ENCODE peak calls at places on chromosomes 2 and 18, in eight cellular contexts. C, U, S, V, J, N, D and F are unnamed samples.

GRCh38 chr2:101230541-101230993 is 22.1 kb upstream of the CNOT11 start:
- DNase-seq in C (peak), U (no peak), S (no peak), V (no peak), J (peak), N (no peak), D (no peak), F (no peak)

GRCh38 chr2:110768591-110768990 is 36.2 kb downstream of the ACOXL start:
- DNase-seq in C (peak), U (no peak), S (peak), V (peak), J (no peak), N (no peak), D (no peak), F (no peak)

GRCh38 chr2:140353541-140353940 is 1573.4 kb upstream of the NXPH2 start:
- DNase-seq in C (no peak), U (no peak), S (no peak), V (peak), J (peak), N (no peak), D (no peak), F (no peak)

GRCh38 chr2:102773149-102773706 is 11.4 kb downstream of the TMEM182 start:
- DNase-seq in C (no peak), U (no peak), S (no peak), V (no peak), J (no peak), N (no peak), D (no peak), F (no peak)

GRCh38 chr18:52348209-52348608 is 8.2 kb downstream of the DCC start:
- DNase-seq in C (no peak), U (peak), S (peak), V (peak), J (peak), N (no peak), D (peak), F (peak)

GRCh38 chr2:130762910-130763385 is 7.6 kb downstream of the AMER3 start:
- DNase-seq in C (no peak), U (no peak), S (no peak), V (no peak), J (no peak), N (no peak), D (no peak), F (no peak)

GRCh38 chr2:25606892-25607291 is 66.5 kb downstream of the DTNB start:
- DNase-seq in C (peak), U (peak), S (peak), V (peak), J (peak), N (no peak), D (peak), F (peak)

GRCh38 chr2:11578081-11578948 is 44.5 kb downstream of the GREB1 start:
- DNase-seq in C (no peak), U (no peak), S (no peak), V (no peak), J (no peak), N (no peak), D (no peak), F (no peak)

GRCh38 chr18:57748770-57749603 is 54.1 kb downstream of the ATP8B1 start:
- DNase-seq in C (peak), U (no peak), S (no peak), V (peak), J (peak), N (no peak), D (peak), F (peak)

GRCh38 chr2:75602724-75603342 is 42.1 kb upstream of the EVA1A start:
- DNase-seq in C (peak), U (no peak), S (no peak), V (peak), J (peak), N (no peak), D (no peak), F (no peak)

GRCh38 chr2:158575051-158575635 is 118.4 kb downstream of the PKP4 start:
- DNase-seq in C (no peak), U (no peak), S (no peak), V (no peak), J (no peak), N (no peak), D (no peak), F (no peak)

GRCh38 chr2:54076577-54076976 is 38.8 kb upstream of the ACYP2 start:
- DNase-seq in C (no peak), U (no peak), S (no peak), V (no peak), J (no peak), N (no peak), D (no peak), F (no peak)

GRCh38 chr2:12064153-12064552 is 317.7 kb downstream of the LPIN1 start:
- DNase-seq in C (no peak), U (peak), S (no peak), V (no peak), J (no peak), N (no peak), D (no peak), F (no peak)

GRCh38 chr2:60745761-60746160 is 10.3 kb upstream of the PAPOLG start:
- DNase-seq in C (no peak), U (no peak), S (no peak), V (no peak), J (no peak), N (no peak), D (no peak), F (no peak)

GRCh38 chr2:201016859-201017258 is 53.4 kb upstream of the ORC2 start:
- DNase-seq in C (no peak), U (no peak), S (no peak), V (no peak), J (no peak), N (no peak), D (no peak), F (no peak)

GRCh38 chr2:163877316-163877715 is 141.5 kb upstream of the FIGN start:
- DNase-seq in C (no peak), U (peak), S (no peak), V (peak), J (peak), N (no peak), D (no peak), F (no peak)

GRCh38 chr2:100470898-100471514 is 724 bp downstream of the NMS start:
- DNase-seq in C (peak), U (peak), S (peak), V (no peak), J (peak), N (no peak), D (no peak), F (no peak)

GRCh38 chr2:187117483-187117882 is 268.5 kb upstream of the ZSWIM2 start:
- DNase-seq in C (no peak), U (peak), S (peak), V (no peak), J (peak), N (no peak), D (no peak), F (no peak)

GRCh38 chr2:137969418-137969765 is 5.1 kb downstream of the HNMT start:
- DNase-seq in C (no peak), U (no peak), S (no peak), V (peak), J (peak), N (no peak), D (no peak), F (no peak)

GRCh38 chr18:58143391-58143790 is 99.4 kb downstream of the NEDD4L start:
- DNase-seq in C (peak), U (no peak), S (no peak), V (no peak), J (no peak), N (no peak), D (no peak), F (no peak)

GRCh38 chr2:127426501-127427354 is 8.5 kb downstream of the PROC start:
- DNase-seq in C (no peak), U (no peak), S (no peak), V (no peak), J (no peak), N (no peak), D (no peak), F (no peak)

GRCh38 chr2:28906376-28906775 is 11.9 kb downstream of the WDR43 start:
- DNase-seq in C (no peak), U (no peak), S (no peak), V (no peak), J (no peak), N (no peak), D (no peak), F (no peak)
- H3K27ac ChIP-seq in C (no peak), U (no peak), S (no peak), V (no peak), J (no peak), N (no peak), D (no peak), F (no peak)

DNA sequence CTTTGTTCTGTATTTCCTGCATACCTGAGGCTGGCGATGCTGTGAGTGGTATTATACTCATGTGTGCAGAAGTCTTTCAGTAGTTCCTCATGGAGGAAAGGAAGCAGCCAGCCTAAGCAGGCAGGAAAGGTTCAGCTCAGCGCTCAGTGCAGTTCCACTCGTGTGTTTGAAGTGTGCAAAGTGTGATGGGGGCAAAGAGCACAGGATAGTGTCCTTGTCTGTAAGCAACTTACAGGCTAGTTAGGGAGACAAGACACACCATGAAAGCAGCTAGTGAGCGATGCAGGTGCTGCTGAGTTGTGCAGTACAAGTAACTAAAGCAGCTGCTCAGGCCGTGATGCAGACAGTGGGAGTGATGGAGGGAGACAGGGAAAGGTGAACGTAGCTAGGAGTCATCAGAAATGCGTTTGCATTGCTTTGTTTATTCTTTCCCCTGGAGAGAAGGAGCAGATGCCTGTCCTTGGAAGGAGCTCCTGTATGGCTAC is 146.2 kb downstream of the LDLRAD4 start:
- DNase-seq in C (no peak), U (no peak), S (no peak), V (no peak), J (no peak), N (no peak), D (no peak), F (no peak)
- TF ChIP-seq EZH2phosphoT487 in C (no peak), U (no peak), S (no peak), V (no peak), J (no peak), N (no peak), D (no peak), F (no peak)

DNA sequence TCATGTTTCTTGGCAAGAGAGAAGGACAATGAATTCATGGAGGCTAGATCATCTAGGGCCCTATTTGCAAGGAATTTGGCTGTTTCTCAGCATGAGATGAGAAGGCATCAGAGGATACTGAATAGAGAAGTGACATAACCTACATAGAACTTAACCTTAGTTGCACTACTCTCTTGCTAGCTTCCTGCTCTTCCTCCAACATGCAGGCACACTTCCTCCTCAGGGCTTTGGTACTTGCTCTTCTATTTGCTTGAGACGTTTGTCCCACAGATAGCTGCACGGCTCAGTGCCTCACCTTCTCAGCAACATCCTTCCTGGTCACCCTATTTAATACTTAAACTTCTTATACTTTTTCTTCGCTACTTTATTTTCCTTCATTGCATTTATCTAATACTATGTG is 20.0 kb upstream of the LANCL1 start:
- DNase-seq in C (no peak), U (no peak), S (no peak), V (no peak), J (no peak), N (no peak), D (no peak), F (peak)
- H3K4me3 ChIP-seq in C (no peak), U (no peak), S (no peak), V (no peak), J (no peak), N (no peak), D (no peak), F (no peak)

DNA sequence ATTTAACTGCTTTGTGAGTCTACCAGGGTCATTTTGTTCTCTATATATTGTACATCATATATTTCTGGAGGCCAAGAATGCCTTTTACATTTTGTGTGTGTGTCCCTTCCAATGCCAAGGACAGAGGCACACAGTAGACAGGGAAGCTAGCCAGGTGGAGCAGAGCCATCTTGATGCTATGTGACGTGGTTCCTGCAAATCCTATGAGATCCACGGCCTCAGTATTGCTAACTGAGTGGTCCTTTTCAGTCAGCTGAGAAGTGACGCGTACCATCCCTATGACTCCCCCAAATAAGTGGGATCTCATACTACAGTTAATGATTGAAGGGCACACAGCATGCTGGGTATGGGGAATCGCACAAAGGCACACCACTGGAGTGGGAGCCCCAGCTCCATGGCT is 27.3 kb downstream of the CCDC141 start:
- DNase-seq in C (no peak), U (no peak), S (no peak), V (no peak), J (no peak), N (no peak), D (no peak), F (no peak)
- H3K27ac ChIP-seq in C (no peak), U (no peak), S (no peak), V (no peak), J (no peak), N (no peak), D (no peak), F (no peak)

GRCh38 chr2:238126338-238126737 is 12.1 kb upstream of the KLHL30 start:
- DNase-seq in C (no peak), U (no peak), S (no peak), V (no peak), J (no peak), N (no peak), D (no peak), F (no peak)
- TF ChIP-seq EZH2phosphoT487 in C (no peak), U (no peak), S (no peak), V (no peak), J (no peak), N (no peak), D (no peak), F (no peak)

GRCh38 chr2:239601201-239601851 is 200.5 kb upstream of the HDAC4 start:
- DNase-seq in C (no peak), U (no peak), S (peak), V (no peak), J (no peak), N (no peak), D (no peak), F (no peak)

GRCh38 chr2:239600650-239601049 is 199.8 kb upstream of the HDAC4 start:
- DNase-seq in C (no peak), U (no peak), S (no peak), V (no peak), J (no peak), N (no peak), D (no peak), F (no peak)

GRCh38 chr2:239601880-239602279 is 201.1 kb upstream of the HDAC4 start:
- DNase-seq in C (no peak), U (no peak), S (no peak), V (no peak), J (no peak), N (no peak), D (no peak), F (no peak)

GRCh38 chr2:239603411-239604356 is 202.9 kb upstream of the HDAC4 start:
- DNase-seq in C (peak), U (no peak), S (no peak), V (no peak), J (no peak), N (no peak), D (peak), F (no peak)

DNA sequence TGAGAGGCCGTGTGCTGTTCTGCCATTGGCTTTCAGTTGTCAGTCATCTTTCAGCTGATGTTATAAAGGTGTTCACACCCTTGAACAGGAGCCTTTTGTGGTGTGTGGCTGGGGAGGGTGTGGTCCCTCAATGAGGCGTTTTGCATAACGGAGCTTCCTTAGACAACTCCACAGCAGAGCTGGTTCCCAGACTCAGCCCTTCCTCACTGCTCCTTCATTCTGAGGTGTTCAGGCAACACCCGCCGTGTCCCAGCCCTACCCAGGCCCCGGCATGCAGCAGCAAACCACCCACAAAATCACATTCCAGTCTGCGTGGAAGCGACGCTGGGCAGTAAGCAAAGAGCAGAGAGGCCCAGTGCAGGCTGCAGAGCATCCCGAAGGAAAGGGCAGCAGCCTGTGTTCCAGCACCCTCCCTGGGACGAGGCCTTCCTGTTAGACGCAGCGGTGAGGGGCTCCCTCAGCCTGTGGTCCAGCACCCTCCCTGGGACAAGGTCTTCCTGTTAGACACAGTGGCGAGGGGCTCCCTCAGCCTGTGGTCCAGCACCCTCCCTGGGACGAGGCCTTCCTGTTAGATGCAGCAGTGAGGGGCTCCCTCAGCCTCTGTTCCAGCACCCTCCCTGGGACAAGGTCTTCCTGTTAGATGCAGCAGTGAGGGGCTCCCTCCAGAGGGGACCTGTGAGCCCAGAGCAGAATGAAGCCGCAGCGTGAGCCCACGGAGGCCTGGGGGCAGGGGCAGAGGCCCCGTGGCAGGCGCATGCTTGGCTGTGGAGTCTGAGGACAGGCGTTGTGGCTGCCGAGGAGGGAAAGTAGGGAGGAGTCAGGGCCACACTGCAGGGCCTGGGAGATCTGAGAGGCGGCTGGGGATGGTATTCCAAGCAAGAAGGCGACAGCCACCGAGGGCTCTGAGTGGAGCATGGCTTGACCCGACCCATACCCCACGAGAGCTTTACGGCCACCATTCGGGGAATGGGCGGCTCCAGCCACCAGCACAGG is 201.8 kb upstream of the HDAC4 start:
- DNase-seq in C (no peak), U (no peak), S (no peak), V (no peak), J (no peak), N (no peak), D (no peak), F (no peak)
- H3K4me3 ChIP-seq in C (no peak), U (no peak), S (no peak), V (no peak), J (no peak), N (no peak), D (no peak), F (no peak)